ENCODE peak calls at places on chromosomes 11 and 22, in five cellular contexts. I is naive thymus-derived CD4-positive, alpha-beta T cell; G is ovary; P is GM23338; C is uterus. Q is an unnamed sample.
A peak's percentile ranks its signal among the peaks of the same experiment; 100 is the strongest.

GRCh38 chr22:46860562-46860961 is 98.1 kb downstream of the TBC1D22A start:
- DNase-seq in I (no peak), G (no peak), P (no peak), C (no peak), Q (no peak)

GRCh38 chr22:27588273-27588672 is 213.3 kb downstream of the MN1 start:
- DNase-seq in I (no peak), G (no peak), P (no peak), C (no peak), Q (no peak)

GRCh38 chr11:123482225-123482624 is 52.2 kb downstream of the GRAMD1B start:
- DNase-seq in I (no peak), G (no peak), P (no peak), C (no peak), Q (no peak)

GRCh38 chr22:50704510-50705218 is 32.0 kb downstream of the SHANK3 start:
- DNase-seq in I (no peak), G (no peak), P (no peak), C (no peak), Q (no peak)

GRCh38 chr11:10298342-10298741 is 4.3 kb upstream of the SBF2 start:
- DNase-seq in I (peak; percentile 24), G (no peak), P (no peak), C (no peak), Q (no peak)

GRCh38 chr11:2535673-2536439 is 91.0 kb downstream of the KCNQ1 start:
- DNase-seq in I (no peak), G (peak; percentile 34), P (no peak), C (no peak), Q (no peak)

GRCh38 chr11:24965780-24966179 is 468.9 kb downstream of the LUZP2 start:
- DNase-seq in I (no peak), G (no peak), P (no peak), C (no peak), Q (no peak)

GRCh38 chr11:69949327-69949726 is 128.8 kb upstream of the ANO1 start:
- DNase-seq in I (no peak), G (no peak), P (no peak), C (no peak), Q (peak; percentile 35)

GRCh38 chr11:117730256-117730800 is 66.7 kb downstream of the DSCAML1 start:
- DNase-seq in I (no peak), G (no peak), P (no peak), C (no peak), Q (no peak)

GRCh38 chr11:2538951-2539735 is 94.3 kb downstream of the KCNQ1 start:
- DNase-seq in I (no peak), G (peak; percentile 25), P (no peak), C (no peak), Q (no peak)

GRCh38 chr11:27718853-27719574 is 18.8 kb upstream of the BDNF start:
- DNase-seq in I (no peak), G (no peak), P (peak; percentile 80), C (no peak), Q (no peak)

GRCh38 chr22:11360632-11361031 is 4167.4 kb upstream of the OR11H1 start:
- DNase-seq in I (no peak), G (no peak), P (no peak), C (no peak), Q (no peak)

GRCh38 chr11:66880484-66881211 is 23.8 kb downstream of the LRFN4 start:
- DNase-seq in I (no peak), G (no peak), P (peak; percentile 64), C (no peak), Q (no peak)

GRCh38 chr22:26672060-26672471 is 14.7 kb downstream of the MIAT start:
- DNase-seq in I (no peak), G (peak; percentile 60), P (no peak), C (no peak), Q (no peak)

GRCh38 chr11:105862736-105863367 is 159.2 kb downstream of the MSANTD4 start:
- DNase-seq in I (no peak), G (no peak), P (peak; percentile 75), C (no peak), Q (no peak)

GRCh38 chr22:31637375-31637937 is 24.6 kb downstream of the PISD start:
- DNase-seq in I (no peak), G (no peak), P (peak; percentile 37), C (no peak), Q (peak; percentile 58)

GRCh38 chr11:126842038-126842437 is 158.5 kb downstream of the KIRREL3 start:
- DNase-seq in I (no peak), G (no peak), P (no peak), C (no peak), Q (no peak)

GRCh38 chr22:37855462-37855861 is 6.2 kb downstream of the EIF3L start:
- DNase-seq in I (no peak), G (no peak), P (no peak), C (no peak), Q (no peak)

GRCh38 chr11:100863080-100863581 is 176.0 kb downstream of the ARHGAP42 start:
- DNase-seq in I (no peak), G (no peak), P (peak; percentile 21), C (no peak), Q (no peak)

DNA sequence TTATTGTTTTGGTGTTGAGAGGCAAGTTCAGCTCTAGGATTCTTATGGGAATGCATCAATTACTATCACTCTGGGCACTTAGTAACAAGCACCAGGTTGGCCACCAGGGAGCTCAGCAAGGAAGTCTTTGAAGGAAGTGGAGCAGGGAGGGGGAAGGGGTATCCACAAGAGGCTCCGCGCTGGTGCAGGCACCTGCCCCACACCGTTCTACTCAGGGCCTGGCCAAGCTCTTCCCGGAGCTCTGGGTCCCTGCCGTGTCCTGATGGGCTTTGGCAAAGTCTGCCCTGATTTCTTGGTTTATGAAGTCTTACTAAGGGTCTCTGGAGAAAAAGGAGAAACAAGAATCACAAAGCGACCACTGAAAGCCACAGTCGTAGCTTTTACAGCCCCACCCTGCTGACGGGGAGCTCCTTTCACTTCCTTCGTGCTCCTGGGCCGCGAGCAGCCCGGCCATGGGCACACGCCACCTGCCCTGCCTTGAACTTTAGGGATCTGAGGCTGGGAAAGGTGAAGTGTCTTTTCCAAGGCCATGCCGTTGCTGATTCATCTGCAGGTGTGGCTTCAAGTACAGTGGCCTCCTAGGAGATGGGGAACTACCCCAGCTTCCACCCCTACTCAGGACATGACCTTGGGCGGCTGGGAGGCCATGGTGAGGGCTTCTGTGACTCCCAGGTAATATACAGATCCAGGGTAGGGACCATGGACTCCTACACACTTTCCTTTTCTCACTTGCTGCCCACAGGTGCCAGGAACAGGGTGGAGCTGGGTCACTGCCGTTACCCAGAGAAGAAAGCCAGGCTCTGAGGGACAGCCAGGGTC is 15.9 kb upstream of the LRRC32 start:
- DNase-seq in I (no peak), G (no peak), P (peak; percentile 62), C (no peak), Q (no peak)
- H3K4me3 ChIP-seq in I (peak overlapping the region; percentile 51), G (no peak overlapping the region), P (no peak overlapping the region), C (no peak overlapping the region), Q (no peak overlapping the region)

GRCh38 chr22:36359172-36359973 is 28.4 kb downstream of the MYH9 start:
- DNase-seq in I (no peak), G (no peak), P (no peak), C (no peak), Q (no peak)
- H3K4me1 ChIP-seq in I (peaks cover 96% of the 10 kb centered on the region), G (peaks cover 37% of the 10 kb centered on the region), P (peaks cover 84% of the 10 kb centered on the region), C (peaks cover 17% of the 10 kb centered on the region), Q (peaks cover 93% of the 10 kb centered on the region)

GRCh38 chr22:24494535-24495364 is at the start of gene UPB1:
- DNase-seq in I (no peak), G (no peak), P (peak; percentile 69), C (no peak), Q (no peak)
- H3K27me3 ChIP-seq in I (no peaks in the 10 kb centered on the region), G (no peaks in the 10 kb centered on the region), P (peaks cover 53% of the 10 kb centered on the region), C (no peaks in the 10 kb centered on the region), Q (peaks cover 13% of the 10 kb centered on the region)

GRCh38 chr22:39243443-39244072 is 1.2 kb downstream of the PDGFB start:
- DNase-seq in I (no peak), G (no peak), P (peak; percentile 61), C (no peak), Q (no peak)

GRCh38 chr22:39242389-39242808 is 2.4 kb downstream of the PDGFB start:
- DNase-seq in I (no peak), G (no peak), P (peak; percentile 77), C (no peak), Q (no peak)

GRCh38 chr22:39244073-39244495 is 698 bp downstream of the PDGFB start:
- DNase-seq in I (no peak), G (no peak), P (no peak), C (no peak), Q (no peak)

GRCh38 chr22:39241632-39242388 is 3.0 kb downstream of the PDGFB start:
- DNase-seq in I (peak; percentile 70), G (no peak), P (no peak), C (no peak), Q (no peak)

DNA sequence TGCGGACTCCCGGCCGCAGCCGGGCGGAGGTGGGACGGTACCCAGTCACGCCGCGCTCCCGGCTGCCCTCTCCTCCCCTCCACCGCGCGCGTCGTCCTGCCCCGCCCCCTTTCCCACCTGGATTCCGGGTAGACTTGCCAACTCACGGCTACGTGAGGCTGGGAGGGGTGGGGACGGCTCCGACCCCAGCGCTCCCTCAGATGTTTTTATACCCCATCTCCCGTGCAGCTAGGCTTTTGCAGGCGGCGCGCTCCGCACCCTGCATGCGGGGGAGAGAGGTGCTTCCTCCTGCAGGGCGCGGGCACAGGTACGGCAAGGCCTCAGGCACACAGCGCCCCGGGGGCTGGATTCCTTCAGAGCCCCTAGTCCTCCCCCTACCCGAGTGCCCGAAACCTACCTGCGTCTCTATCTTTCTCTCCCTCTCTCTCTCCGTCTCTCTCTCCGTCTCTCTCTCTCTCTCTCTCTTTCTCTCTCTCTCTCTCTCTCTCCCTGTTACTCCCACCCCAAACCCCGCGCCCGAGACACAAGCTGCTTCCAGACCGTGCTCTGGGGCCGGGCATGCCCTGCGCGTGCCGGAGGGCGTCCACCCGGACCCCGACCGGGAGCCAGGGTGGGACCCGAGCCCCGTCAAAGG is 1.9 kb downstream of the PDGFB start:
- DNase-seq in I (no peak), G (no peak), P (peak; percentile 84), C (no peak), Q (no peak)
- H3K4me3 ChIP-seq in I (peak overlapping the region; percentile 66), G (peak overlapping the region; percentile 45), P (peak overlapping the region; percentile 78), C (peak overlapping the region; percentile 31), Q (peak overlapping the region; percentile 44)

DNA sequence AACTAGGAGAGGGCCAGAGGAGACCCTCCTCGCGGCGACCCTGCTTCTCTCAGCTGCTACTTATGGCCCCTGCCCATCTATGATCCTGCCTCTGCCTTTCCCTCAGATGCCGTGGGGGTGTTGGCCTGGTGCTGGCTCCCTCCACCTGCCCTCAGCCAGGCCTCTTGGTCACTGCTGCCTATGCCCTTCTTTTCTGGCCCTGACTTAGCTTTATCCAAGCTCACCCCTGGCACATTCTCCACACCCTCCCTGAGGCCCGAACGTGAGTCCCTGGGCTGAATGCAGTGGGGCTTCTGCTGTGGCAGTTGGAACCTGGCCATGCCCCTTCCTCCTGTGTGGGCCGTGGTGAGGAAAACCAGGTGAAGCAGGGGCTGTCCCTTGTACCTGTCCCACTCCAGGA is 19.8 kb upstream of the SUSD2 start:
- DNase-seq in I (no peak), G (no peak), P (no peak), C (no peak), Q (no peak)
- H3K4me1 ChIP-seq in I (peaks cover 20% of the 10 kb centered on the region), G (peaks cover 9% of the 10 kb centered on the region), P (peaks cover 9% of the 10 kb centered on the region), C (peaks cover 12% of the 10 kb centered on the region), Q (peaks cover 6% of the 10 kb centered on the region)

Q was measured in tibial artery.